ENCODE peak calls at places on chromosomes 11 and 22, in seven cellular contexts. J is ACHN; H is stimulated activated CD8-positive, alpha-beta memory T cell treated with anti-CD3 and anti-CD28 coated beads, Interleukin-4, amount 100 ng/mL, for 4 hours; W is stimulated activated CD4-positive, alpha-beta T cell treated with anti-CD3 and anti-CD28 coated beads, Interleukin-15, amount 100 ng/mL, for 1 hour; Q is hypothalamus; N is brain microvascular endothelial cell; B is adrenal gland. A is an unnamed sample.

GRCh38 chr22:49999063-49999900 is 13.3 kb downstream of the IL17REL start:
- DNase-seq in B (no peak), Q (no peak), N (no peak), W (no peak), J (no peak), H (no peak), A (peak)

GRCh38 chr11:58444285-58444684 is 2.2 kb upstream of the OR5B12 start:
- DNase-seq in N (no peak), B (no peak), J (no peak), H (no peak), Q (no peak), W (no peak), A (no peak)

GRCh38 chr22:49645791-49646550 is 181.7 kb downstream of the BRD1 start:
- DNase-seq in N (no peak), B (no peak), J (no peak), Q (no peak), H (no peak), W (no peak), A (no peak)

GRCh38 chr11:45745065-45745811 is 59.7 kb upstream of the SLC35C1 start:
- DNase-seq in B (no peak), J (no peak), W (no peak), N (no peak), Q (peak), H (no peak), A (peak)

GRCh38 chr11:113885897-113886296 is 10.5 kb upstream of the USP28 start:
- DNase-seq in N (no peak), H (no peak), W (no peak), Q (no peak), B (no peak), J (no peak), A (no peak)

GRCh38 chr22:43110927-43111623 is 525 bp downstream of the BIK start:
- DNase-seq in Q (no peak), N (no peak), J (no peak), W (peak), H (peak), B (no peak), A (no peak)

GRCh38 chr11:109338131-109338530 is 83.9 kb upstream of the C11orf87 start:
- DNase-seq in B (no peak), J (no peak), W (no peak), N (peak), Q (no peak), H (no peak), A (no peak)

GRCh38 chr11:33027233-33027632 is 11.6 kb downstream of the DEPDC7 start:
- DNase-seq in B (no peak), J (no peak), H (no peak), W (no peak), Q (no peak), N (no peak), A (no peak)

GRCh38 chr11:94938399-94939055 is 34.8 kb downstream of the CWC15 start:
- DNase-seq in W (no peak), B (peak), N (peak), H (no peak), J (no peak), Q (no peak), A (peak)

A was measured in cardiac fibroblast.